ENCODE peak calls at places on chromosome 11, in five cellular contexts. N, B, L, O and V are unnamed samples.

GRCh38 chr11:42249956-42250355 is 790.5 kb upstream of the LRRC4C start:
- DNase-seq in N (no peak), B (no peak), L (no peak), O (no peak), V (no peak)

GRCh38 chr11:27926981-27927481 is 180.9 kb downstream of the KIF18A start:
- DNase-seq in N (no peak), B (no peak), L (no peak), O (peak), V (no peak)

GRCh38 chr11:67136156-67136555 is 17.1 kb downstream of the KDM2A start:
- DNase-seq in N (no peak), B (no peak), L (no peak), O (no peak), V (no peak)

GRCh38 chr11:79393362-79394043 is 47.3 kb downstream of the TENM4 start:
- DNase-seq in N (no peak), B (no peak), L (no peak), O (peak), V (no peak)

GRCh38 chr11:102603091-102603490 is 22.0 kb downstream of the MMP20 start:
- DNase-seq in N (peak), B (no peak), L (no peak), O (no peak), V (no peak)

GRCh38 chr11:131373326-131373725 is 2.9 kb downstream of the NTM start:
- DNase-seq in N (no peak), B (no peak), L (no peak), O (no peak), V (no peak)

GRCh38 chr11:76523786-76524436 is 79.1 kb downstream of the EMSY start:
- DNase-seq in N (no peak), B (no peak), L (no peak), O (peak), V (no peak)

GRCh38 chr11:727859-728748 is 19.2 kb upstream of the TALDO1 start:
- DNase-seq in N (no peak), B (peak), L (peak), O (peak), V (peak)

GRCh38 chr11:91513734-91514133 is 710.9 kb upstream of the FAT3 start:
- DNase-seq in N (no peak), B (no peak), L (no peak), O (peak), V (no peak)

GRCh38 chr11:64337538-64338249 is 2.3 kb upstream of the CCDC88B start:
- DNase-seq in N (no peak), B (no peak), L (no peak), O (no peak), V (no peak)

GRCh38 chr11:3161720-3162409 is 3.2 kb downstream of the OSBPL5 start:
- DNase-seq in N (no peak), B (no peak), L (no peak), O (no peak), V (peak)

GRCh38 chr11:3164138-3164539 is 971 bp downstream of the OSBPL5 start:
- DNase-seq in N (no peak), B (peak), L (no peak), O (no peak), V (peak)

GRCh38 chr11:3163241-3163981 is 1.7 kb downstream of the OSBPL5 start:
- DNase-seq in N (no peak), B (peak), L (no peak), O (no peak), V (peak)

GRCh38 chr11:3161309-3161708 is 3.8 kb downstream of the OSBPL5 start:
- DNase-seq in N (no peak), B (no peak), L (no peak), O (no peak), V (peak)

GRCh38 chr11:3162410-3163240 is 2.5 kb downstream of the OSBPL5 start:
- DNase-seq in N (no peak), B (peak), L (no peak), O (no peak), V (peak)
- H3K4me3 ChIP-seq in N (no peak), B (peak), L (no peak), O (no peak), V (peak)

GRCh38 chr11:7484645-7485044 is 661 bp upstream of the OLFML1 start:
- DNase-seq in N (no peak), B (no peak), L (no peak), O (no peak), V (no peak)

GRCh38 chr11:7487360-7487759 is 2.1 kb downstream of the OLFML1 start:
- DNase-seq in N (no peak), B (no peak), L (no peak), O (no peak), V (no peak)

GRCh38 chr11:7486731-7487130 is 1.4 kb downstream of the OLFML1 start:
- DNase-seq in N (no peak), B (no peak), L (no peak), O (no peak), V (no peak)

GRCh38 chr11:7485136-7485853 is at the start of gene OLFML1:
- DNase-seq in N (no peak), B (peak), L (no peak), O (no peak), V (no peak)

DNA sequence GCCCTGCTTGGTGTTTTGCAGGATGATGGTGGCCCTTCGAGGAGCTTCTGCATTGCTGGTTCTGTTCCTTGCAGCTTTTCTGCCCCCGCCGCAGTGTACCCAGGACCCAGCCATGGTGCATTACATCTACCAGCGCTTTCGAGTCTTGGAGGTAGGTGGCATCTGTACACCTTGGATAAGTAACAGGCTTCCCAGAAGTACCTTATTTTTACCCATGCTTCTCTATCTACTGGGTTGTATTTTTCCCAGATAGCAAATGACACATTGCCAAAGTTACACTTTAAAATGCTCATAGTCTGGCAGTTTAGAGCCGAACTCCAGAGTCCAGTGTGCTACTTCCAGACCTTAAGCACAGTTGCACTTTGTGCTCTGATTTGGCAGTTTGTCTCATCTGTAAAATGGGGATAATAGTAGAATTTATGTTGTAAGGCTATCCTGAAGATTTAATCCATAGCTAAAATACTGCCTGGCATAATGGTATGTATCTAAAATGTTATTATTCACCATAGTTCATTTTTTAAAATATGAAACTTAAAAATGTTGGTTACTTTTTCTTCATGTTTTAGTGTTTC is 634 bp downstream of the OLFML1 start:
- DNase-seq in N (no peak), B (no peak), L (no peak), O (no peak), V (no peak)
- H3K4me3 ChIP-seq in N (no peak), B (peak), L (no peak), O (no peak), V (peak)

GRCh38 chr11:62125316-62125715 is 1.5 kb downstream of the INCENP start:
- DNase-seq in N (no peak), B (no peak), L (no peak), O (peak), V (no peak)
- H3K4me3 ChIP-seq in N (peak), B (peak), L (no peak), O (peak), V (no peak)

GRCh38 chr11:111983187-111983986 is 41.8 kb upstream of the DLAT start:
- DNase-seq in N (peak), B (no peak), L (no peak), O (peak), V (no peak)
- H3K4me3 ChIP-seq in N (no peak), B (no peak), L (no peak), O (no peak), V (no peak)

DNA sequence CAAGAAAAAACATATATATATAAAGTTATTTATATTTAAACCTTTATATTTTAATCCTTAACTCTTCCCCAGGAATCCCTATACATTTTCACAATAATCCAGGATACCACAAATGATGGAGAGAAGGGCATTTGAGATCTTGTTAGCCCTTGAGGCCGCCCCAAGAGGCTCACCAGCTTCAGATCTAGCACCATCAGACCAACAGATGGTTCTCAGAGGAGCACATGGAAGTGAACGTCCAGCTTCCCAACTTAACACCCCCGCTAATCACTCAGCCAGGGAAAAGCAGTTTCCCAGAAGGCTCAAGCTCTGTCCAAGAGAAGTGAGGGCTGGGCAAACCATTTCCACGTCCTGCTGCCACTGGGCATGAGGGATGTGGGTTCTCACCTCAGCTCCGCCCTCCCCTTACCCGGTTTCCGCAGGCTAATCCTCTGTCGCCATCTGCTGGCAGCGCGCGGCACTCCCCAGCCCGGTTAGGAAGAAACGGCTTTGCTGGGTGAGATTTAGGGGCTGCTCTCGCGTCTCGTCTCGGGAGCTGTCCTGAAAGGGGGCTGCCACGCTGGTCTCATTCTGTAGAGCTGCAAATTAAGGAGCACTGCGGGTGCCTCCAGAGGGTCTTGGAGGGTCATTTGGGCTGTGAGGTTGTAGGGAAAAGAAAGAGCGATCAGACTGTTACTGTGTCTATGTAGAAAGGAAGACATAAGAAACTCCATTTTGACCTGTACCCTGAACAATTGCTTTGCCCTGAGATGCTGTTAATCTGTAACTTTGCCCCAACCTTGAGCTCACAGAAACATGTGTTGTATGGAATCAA is 6.8 kb upstream of the FAM111A start:
- DNase-seq in N (peak), B (peak), L (peak), O (peak), V (peak)
- H3K4me3 ChIP-seq in N (no peak), B (peak), L (no peak), O (peak), V (no peak)

GRCh38 chr11:125550780-125551179 is 18.5 kb upstream of the EI24 start:
- DNase-seq in N (no peak), B (no peak), L (no peak), O (no peak), V (no peak)

GRCh38 chr11:125554038-125554437 is 15.2 kb upstream of the EI24 start:
- DNase-seq in N (no peak), B (no peak), L (no peak), O (no peak), V (no peak)

GRCh38 chr11:125552927-125553326 is 16.4 kb upstream of the EI24 start:
- DNase-seq in N (no peak), B (no peak), L (no peak), O (no peak), V (no peak)

GRCh38 chr11:125551835-125552342 is 17.4 kb upstream of the EI24 start:
- DNase-seq in N (no peak), B (no peak), L (no peak), O (no peak), V (no peak)

DNA sequence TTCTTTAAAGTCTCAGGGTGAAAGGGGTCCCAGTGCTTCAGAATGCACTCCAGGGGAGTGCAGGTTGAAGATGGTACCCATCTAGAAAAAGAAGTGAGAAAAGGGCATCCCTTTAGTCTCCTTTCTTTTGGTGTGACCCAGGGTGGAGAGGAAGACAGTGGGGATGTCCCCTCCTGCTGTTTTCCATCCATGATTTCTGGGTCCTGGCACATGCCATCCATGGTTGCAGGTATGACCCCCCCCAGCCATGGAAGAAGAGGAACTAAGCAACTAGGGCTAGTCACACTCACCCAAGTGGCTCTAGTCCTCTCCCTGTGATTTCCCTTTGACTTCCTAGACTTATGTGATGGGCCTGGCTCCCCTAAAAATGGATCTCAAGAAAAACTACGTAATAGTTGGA is 15.9 kb upstream of the EI24 start:
- DNase-seq in N (no peak), B (no peak), L (no peak), O (no peak), V (no peak)
- H3K4me3 ChIP-seq in N (no peak), B (no peak), L (no peak), O (no peak), V (no peak)

GRCh38 chr11:32434387-32435151 is 770 bp downstream of the WT1 start:
- DNase-seq in N (no peak), B (no peak), L (no peak), O (peak), V (no peak)

GRCh38 chr11:32431657-32432056 is 3.7 kb downstream of the WT1 start:
- DNase-seq in N (no peak), B (no peak), L (no peak), O (no peak), V (no peak)

GRCh38 chr11:32433249-32434115 is 1.9 kb downstream of the WT1 start:
- DNase-seq in N (no peak), B (no peak), L (no peak), O (no peak), V (no peak)

GRCh38 chr11:32434116-32434386 is 1.3 kb downstream of the WT1 start:
- DNase-seq in N (no peak), B (no peak), L (no peak), O (no peak), V (no peak)

GRCh38 chr11:32432565-32433248 is 2.6 kb downstream of the WT1 start:
- DNase-seq in N (no peak), B (no peak), L (no peak), O (no peak), V (no peak)
- H3K4me3 ChIP-seq in N (peak), B (peak), L (peak), O (no peak), V (peak)

GRCh38 chr11:86577663-86578636 is 94.5 kb downstream of the ME3 start:
- DNase-seq in N (peak), B (peak), L (peak), O (peak), V (peak)
- H3K4me3 ChIP-seq in N (no peak), B (no peak), L (no peak), O (no peak), V (no peak)

GRCh38 chr11:8913961-8914660 is 3.1 kb downstream of the AKIP1 start:
- DNase-seq in N (no peak), B (no peak), L (no peak), O (peak), V (no peak)
- H3K4me3 ChIP-seq in N (no peak), B (no peak), L (no peak), O (peak), V (peak)